ENCODE peak calls at places on chromosomes 7 and 10, in ten cellular contexts. Z is choroid plexus epithelial cell, N is tibial nerve, D is brain microvascular endothelial cell, A is type B pancreatic cell, F is foreskin fibroblast, H is AG09319, Y is MCF 10A, R is spleen, G is lower leg skin. S is an unnamed sample.
A peak's percentile ranks its signal among the peaks of the same experiment; 100 is the strongest.

GRCh38 chr10:35409094-35409582 is 72.8 kb downstream of the CCNY start:
- DNase-seq in H (no peak), A (no peak), G (no peak), D (peak; percentile 73), Y (peak; percentile 73), R (no peak), F (peak; percentile 92), Z (peak; percentile 75), N (no peak), S (no peak)

GRCh38 chr7:88306590-88307048 is at the start of gene STEAP4:
- DNase-seq in Z (peak; percentile 70), N (peak; percentile 72), D (peak; percentile 27), G (peak; percentile 88), H (peak; percentile 18), R (peak; percentile 93), Y (peak; percentile 69), A (peak; percentile 71), F (peak; percentile 92), S (peak; percentile 83)

GRCh38 chr7:34165927-34166550 is 260.7 kb downstream of the BMPER start:
- DNase-seq in A (no peak), R (no peak), D (peak; percentile 47), Y (peak; percentile 62), G (no peak), Z (peak; percentile 73), H (no peak), F (peak; percentile 75), N (no peak), S (no peak)

GRCh38 chr7:55065511-55066229 is 46.9 kb downstream of the EGFR start:
- DNase-seq in R (no peak), D (peak; percentile 87), F (peak; percentile 91), H (peak; percentile 49), Z (peak; percentile 88), Y (peak; percentile 80), N (no peak), A (no peak), G (no peak), S (no peak)

GRCh38 chr10:58488921-58489320 is 23.8 kb upstream of the BICC1 start:
- DNase-seq in Z (no peak), G (no peak), A (no peak), D (no peak), F (peak; percentile 71), N (no peak), Y (peak; percentile 63), H (no peak), R (no peak), S (no peak)

GRCh38 chr7:148230883-148231282 is 359.7 kb upstream of the C7orf33 start:
- DNase-seq in N (no peak), G (no peak), D (no peak), F (no peak), R (no peak), Y (no peak), Z (no peak), H (no peak), A (no peak), S (no peak)

GRCh38 chr10:100579261-100579660 is 43.5 kb downstream of the HIF1AN start:
- DNase-seq in H (no peak), R (no peak), N (no peak), A (peak; percentile 7), F (no peak), D (no peak), G (no peak), Y (no peak), Z (no peak), S (no peak)

GRCh38 chr10:77104459-77104980 is 533.1 kb downstream of the KCNMA1 start:
- DNase-seq in Y (peak; percentile 53), N (peak; percentile 71), F (peak; percentile 96), D (peak; percentile 91), Z (peak; percentile 83), A (no peak), G (peak; percentile 62), H (peak; percentile 90), R (no peak), S (no peak)

GRCh38 chr10:22821501-22821900 is 106.4 kb upstream of the ARMC3 start:
- DNase-seq in F (peak; percentile 86), Z (peak; percentile 90), D (peak; percentile 47), A (no peak), G (no peak), N (no peak), Y (no peak), H (no peak), R (no peak), S (no peak)

GRCh38 chr7:95691464-95691863 is 80.9 kb upstream of the DYNC1I1 start:
- DNase-seq in Y (peak; percentile 83), A (no peak), N (no peak), Z (no peak), R (no peak), G (no peak), H (no peak), F (no peak), D (no peak), S (no peak)

GRCh38 chr7:95687759-95688343 is 84.5 kb upstream of the DYNC1I1 start:
- DNase-seq in F (peak; percentile 49), H (no peak), N (no peak), R (no peak), Z (peak; percentile 72), Y (peak; percentile 51), A (no peak), G (no peak), D (peak; percentile 48), S (no peak)

GRCh38 chr7:95688931-95689453 is 83.4 kb upstream of the DYNC1I1 start:
- DNase-seq in Z (peak; percentile 40), D (peak; percentile 20), H (no peak), R (no peak), Y (peak; percentile 54), F (peak; percentile 38), G (no peak), A (no peak), N (no peak), S (no peak)

GRCh38 chr7:95693551-95694333 is 78.6 kb upstream of the DYNC1I1 start:
- DNase-seq in H (no peak), F (peak; percentile 18), N (no peak), R (no peak), Z (peak; percentile 56), A (no peak), D (peak; percentile 35), G (no peak), Y (peak; percentile 46), S (no peak)

DNA sequence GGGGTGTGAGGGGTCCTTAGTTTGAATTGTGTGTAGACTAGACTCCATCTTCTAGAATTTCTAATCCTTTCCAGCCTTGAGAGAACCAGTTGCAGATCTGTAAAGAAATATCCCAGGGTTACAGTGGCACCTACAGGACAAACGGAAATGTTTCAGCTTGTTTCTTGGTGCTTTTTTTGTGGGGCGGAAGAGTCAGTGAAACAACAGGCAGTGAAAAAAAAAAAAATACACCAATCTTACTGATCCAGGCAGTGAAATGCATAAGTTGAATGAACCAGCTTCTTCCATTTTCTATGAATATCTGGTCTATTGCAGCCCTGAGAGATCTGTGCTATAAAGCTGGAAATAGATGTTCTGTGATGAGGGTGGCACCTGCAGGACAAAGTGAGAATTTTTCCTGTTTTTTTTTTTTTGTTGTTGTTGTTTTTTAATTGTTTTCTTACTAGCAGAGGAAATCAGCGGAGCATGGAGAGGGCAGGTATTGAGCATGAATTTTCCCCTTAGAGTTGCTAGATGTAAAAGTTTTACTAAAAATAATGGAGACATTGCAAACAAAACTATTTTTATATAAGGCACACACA is 81.9 kb upstream of the DYNC1I1 start:
- DNase-seq in Z (peak; percentile 70), F (peak; percentile 55), A (no peak), R (no peak), Y (peak; percentile 68), D (peak; percentile 51), G (no peak), H (no peak), N (no peak), S (no peak)
- TF ChIP-seq CTCF in Z (peak; percentile 61), F (peak; percentile 49), A (peak; percentile 84), R (peak; percentile 25), Y (peak; percentile 69), D (peak; percentile 47), G (no peak), H (peak; percentile 42), N (peak; percentile 46), S (peak; percentile 92)

DNA sequence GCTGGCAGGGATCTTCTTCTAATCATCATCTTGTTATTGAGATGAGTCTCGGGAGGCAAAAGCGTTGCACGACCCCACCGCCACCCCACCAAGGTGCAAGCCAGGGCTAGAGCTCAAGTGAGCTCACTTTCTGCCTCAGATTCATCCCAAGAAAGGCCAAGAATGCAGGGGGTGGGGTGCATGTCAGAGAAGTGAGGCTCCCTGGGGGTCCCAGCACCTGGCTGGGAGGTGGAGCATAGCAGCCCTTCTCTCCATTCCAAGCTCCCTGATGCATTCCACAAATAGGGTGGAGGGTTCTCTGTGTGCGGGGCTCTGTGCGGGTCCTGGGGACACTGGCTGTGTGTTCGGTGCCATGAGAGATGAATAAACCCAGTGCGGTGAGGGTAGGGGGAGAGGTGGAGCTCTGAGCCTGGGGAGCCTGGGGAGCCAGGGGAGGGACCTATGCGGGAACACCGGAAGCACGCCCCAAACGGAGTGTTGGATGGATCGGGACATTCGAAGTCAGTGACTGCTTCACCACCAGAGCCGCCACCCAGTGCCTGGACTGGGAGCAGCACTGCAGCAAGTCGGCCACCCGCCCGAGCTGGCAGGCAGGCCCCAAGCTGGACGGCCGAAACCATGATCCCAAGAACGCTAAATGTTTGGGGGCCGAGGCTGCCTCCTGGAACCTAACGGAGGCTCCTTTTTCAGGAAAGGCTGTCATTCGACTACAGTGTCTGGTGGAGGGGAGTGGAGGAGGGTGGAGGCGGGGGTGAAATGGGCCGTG is 17.9 kb upstream of the HMX3 start:
- DNase-seq in A (no peak), G (no peak), N (no peak), Z (no peak), H (no peak), F (no peak), Y (no peak), R (no peak), D (no peak), S (peak; percentile 84)
- TF ChIP-seq CTCF in A (no peak), G (no peak), N (no peak), Z (no peak), H (no peak), F (no peak), Y (no peak), R (no peak), D (no peak), S (no peak)

DNA sequence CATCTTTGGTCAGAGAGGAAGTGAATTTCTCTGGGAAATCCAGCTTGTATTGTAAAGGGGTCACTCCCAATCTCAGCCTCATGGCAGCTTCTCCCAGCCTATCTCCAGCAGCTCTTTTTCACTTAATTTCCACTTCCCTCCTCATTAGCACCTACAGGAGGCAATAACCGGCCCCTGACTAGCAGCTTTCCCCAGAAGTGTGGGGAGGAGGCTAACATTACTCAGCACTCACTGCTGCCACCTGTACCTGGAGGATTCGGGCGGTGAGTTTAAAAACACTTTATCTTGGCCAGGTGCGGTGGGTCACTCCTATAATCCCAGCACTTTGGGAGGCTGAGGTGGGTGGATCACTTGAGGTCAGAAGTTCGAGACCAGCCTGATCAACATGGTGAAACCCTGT is 3.8 kb downstream of the NODAL start:
- DNase-seq in N (no peak), Y (no peak), F (no peak), A (no peak), Z (no peak), R (no peak), D (no peak), G (no peak), H (no peak), S (no peak)
- TF ChIP-seq CTCF in N (no peak), Y (no peak), F (no peak), A (no peak), Z (no peak), R (no peak), D (no peak), G (no peak), H (no peak), S (no peak)

DNA sequence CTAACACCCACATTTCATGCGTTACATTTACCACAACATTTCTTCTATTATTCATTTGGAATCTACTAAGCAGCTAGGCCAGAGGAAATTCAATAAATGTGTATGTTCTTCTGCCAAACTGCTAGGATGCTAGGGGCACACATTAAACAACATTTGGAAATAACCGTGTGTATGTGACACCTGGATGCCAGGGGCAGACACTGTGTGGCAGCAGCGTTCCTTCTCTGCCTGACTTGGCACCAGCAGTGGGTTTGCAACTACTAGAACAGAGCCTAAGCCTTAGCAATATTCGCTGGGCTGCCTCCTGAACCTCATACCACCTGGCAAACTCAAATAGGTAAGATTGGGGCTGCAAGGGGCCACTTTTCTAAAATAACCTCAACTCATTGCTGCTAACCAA is 182.1 kb downstream of the CHCHD3 start:
- DNase-seq in G (no peak), F (no peak), Y (no peak), A (no peak), N (no peak), R (no peak), H (no peak), D (no peak), Z (peak; percentile 20), S (no peak)
- TF ChIP-seq CTCF in G (no peak), F (no peak), Y (no peak), A (no peak), N (no peak), R (no peak), H (peak; percentile 3), D (peak; percentile 18), Z (peak; percentile 41), S (peak; percentile 49)